ENCODE peak calls at places on chromosomes 13 and 19, in five cellular contexts. F is ascending aorta; Q is CD8-positive, alpha-beta memory T cell; A is CD8-positive, alpha-beta T cell; C is sigmoid colon. U is an unnamed sample.
A peak's percentile ranks its signal among the peaks of the same experiment; 100 is the strongest.

GRCh38 chr19:58356236-58356970 is 3.1 kb upstream of the A1BG start:
- DNase-seq in F (no peak), Q (no peak), A (peak; percentile 25), C (peak; percentile 46), U (no peak)

GRCh38 chr19:16779539-16780163 is 49.5 kb upstream of the SIN3B start:
- DNase-seq in F (no peak), Q (no peak), A (no peak), C (no peak), U (no peak)

GRCh38 chr13:47829684-47830083 is 171.4 kb downstream of the SUCLA2 start:
- DNase-seq in F (no peak), Q (no peak), A (no peak), C (no peak), U (no peak)

GRCh38 chr13:112726018-112726767 is 36.4 kb downstream of the ATP11A start:
- DNase-seq in F (no peak), Q (no peak), A (no peak), C (peak; percentile 46), U (peak; percentile 64)

GRCh38 chr13:42422681-42423080 is 150.7 kb downstream of the AKAP11 start:
- DNase-seq in F (no peak), Q (no peak), A (no peak), C (no peak), U (no peak)

GRCh38 chr13:89951341-89951740 is 1396.1 kb upstream of the MIR17HG start:
- DNase-seq in F (no peak), Q (no peak), A (no peak), C (no peak), U (no peak)

GRCh38 chr19:23527797-23528196 is 132.5 kb upstream of the ZNF91 start:
- DNase-seq in F (no peak), Q (no peak), A (no peak), C (no peak), U (no peak)

GRCh38 chr19:17337675-17338439 is 504 bp downstream of the GTPBP3 start:
- DNase-seq in F (no peak), Q (peak; percentile 6), A (no peak), C (no peak), U (peak; percentile 86)

GRCh38 chr13:79018166-79018565 is 359.2 kb upstream of the OBI1 start:
- DNase-seq in F (no peak), Q (no peak), A (no peak), C (no peak), U (no peak)

GRCh38 chr19:33441277-33441699 is 67.8 kb downstream of the CEBPG start:
- DNase-seq in F (no peak), Q (no peak), A (no peak), C (peak; percentile 49), U (peak; percentile 76)

GRCh38 chr13:62158520-62158919 is 742.9 kb upstream of the PCDH20 start:
- DNase-seq in F (no peak), Q (no peak), A (no peak), C (no peak), U (no peak)

GRCh38 chr19:46481947-46482346 is 10.6 kb upstream of the PNMA8A start:
- DNase-seq in F (no peak), Q (no peak), A (no peak), C (peak; percentile 62), U (no peak)

GRCh38 chr19:29502581-29502850 is 23.3 kb upstream of the VSTM2B start:
- DNase-seq in F (no peak), Q (no peak), A (no peak), C (no peak), U (no peak)

GRCh38 chr13:84867246-84867645 is 932.0 kb downstream of the SLITRK6 start:
- DNase-seq in F (no peak), Q (no peak), A (no peak), C (no peak), U (no peak)

GRCh38 chr13:20891768-20892167 is 10.8 kb downstream of the XPO4 start:
- DNase-seq in F (no peak), Q (no peak), A (no peak), C (no peak), U (no peak)

GRCh38 chr13:108859202-108860012 is 230.0 kb downstream of the MYO16 start:
- DNase-seq in F (no peak), Q (no peak), A (no peak), C (no peak), U (no peak)

GRCh38 chr13:26584713-26585112 is 27.2 kb downstream of the WASF3 start:
- DNase-seq in F (no peak), Q (no peak), A (no peak), C (no peak), U (no peak)

GRCh38 chr13:66803759-66804456 is 426.2 kb downstream of the PCDH9 start:
- DNase-seq in F (no peak), Q (no peak), A (no peak), C (no peak), U (no peak)

GRCh38 chr19:718251-719024 is 9.7 kb downstream of the PALM start:
- DNase-seq in F (no peak), Q (no peak), A (no peak), C (no peak), U (no peak)

GRCh38 chr19:2333027-2333806 is 4.7 kb downstream of the SPPL2B start:
- DNase-seq in F (no peak), Q (no peak), A (no peak), C (no peak), U (peak; percentile 85)

GRCh38 chr19:35349614-35350521 is 2.2 kb downstream of the FFAR1 start:
- DNase-seq in F (peak; percentile 56), Q (no peak), A (no peak), C (peak; percentile 57), U (peak; percentile 82)

GRCh38 chr19:33496016-33496415 is 25.6 kb downstream of the PEPD start:
- DNase-seq in F (no peak), Q (no peak), A (no peak), C (peak; percentile 40), U (peak; percentile 47)

GRCh38 chr19:50568321-50569022 is at the start of gene LRRC4B:
- DNase-seq in F (no peak), Q (no peak), A (no peak), C (no peak), U (no peak)

GRCh38 chr19:42596391-42597071 is 1.8 kb upstream of the CEACAM8 start:
- DNase-seq in F (no peak), Q (peak; percentile 23), A (peak; percentile 25), C (no peak), U (peak; percentile 87)

GRCh38 chr19:4144666-4145261 is 8.7 kb upstream of the CREB3L3 start:
- DNase-seq in F (no peak), Q (no peak), A (no peak), C (no peak), U (no peak)

GRCh38 chr19:52646571-52647222 is 8.5 kb upstream of the ZNF83 start:
- DNase-seq in F (no peak), Q (no peak), A (no peak), C (no peak), U (no peak)

GRCh38 chr13:45315520-45316167 is 25.3 kb downstream of the TPT1 start:
- DNase-seq in F (no peak), Q (no peak), A (no peak), C (no peak), U (no peak)

GRCh38 chr13:51193387-51193786 is 28.8 kb upstream of the FAM124A start:
- DNase-seq in F (no peak), Q (no peak), A (no peak), C (no peak), U (no peak)

GRCh38 chr13:89113744-89114143 is 1442.6 kb downstream of the SLITRK5 start:
- DNase-seq in F (no peak), Q (no peak), A (no peak), C (no peak), U (no peak)

DNA sequence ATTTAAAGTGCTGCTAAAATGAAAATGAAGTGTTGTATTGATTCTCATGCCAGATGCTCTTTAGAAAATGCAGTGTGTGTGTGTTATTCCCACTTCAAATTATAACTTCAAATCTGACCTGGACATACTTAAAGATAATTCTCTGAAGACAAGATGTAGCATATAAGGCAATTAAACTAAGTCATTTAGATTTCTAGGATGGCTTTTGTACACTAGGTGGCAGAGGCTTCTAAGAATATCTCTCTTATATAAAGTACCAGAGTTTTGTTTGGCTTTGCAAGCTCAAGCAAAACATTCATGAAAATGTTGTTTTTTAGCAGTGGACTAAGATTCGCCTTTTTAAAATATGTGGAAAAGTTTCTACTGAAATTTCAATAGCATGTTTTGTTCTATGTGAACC is 407.2 kb downstream of the GPC5 start:
- DNase-seq in F (no peak), Q (no peak), A (no peak), C (no peak), U (no peak)
- H3K9me3 ChIP-seq in F (no peaks in the 10 kb centered on the region), Q (no peaks in the 10 kb centered on the region), A (no peaks in the 10 kb centered on the region), C (no peaks in the 10 kb centered on the region), U (no peaks in the 10 kb centered on the region)

GRCh38 chr19:13353625-13354024 is 152.7 kb downstream of the CACNA1A start:
- DNase-seq in F (no peak), Q (no peak), A (no peak), C (no peak), U (no peak)

GRCh38 chr19:13356185-13356584 is 150.1 kb downstream of the CACNA1A start:
- DNase-seq in F (no peak), Q (no peak), A (no peak), C (no peak), U (no peak)

GRCh38 chr19:13356686-13357280 is 149.5 kb downstream of the CACNA1A start:
- DNase-seq in F (no peak), Q (no peak), A (no peak), C (no peak), U (no peak)

GRCh38 chr19:13350761-13351160 is 155.5 kb downstream of the CACNA1A start:
- DNase-seq in F (no peak), Q (no peak), A (no peak), C (no peak), U (no peak)

GRCh38 chr19:13355356-13355755 is 150.9 kb downstream of the CACNA1A start:
- DNase-seq in F (no peak), Q (no peak), A (no peak), C (no peak), U (no peak)
- H3K4me3 ChIP-seq in F (no peak overlapping the region), Q (no peak overlapping the region), A (no peak overlapping the region), C (no peak overlapping the region), U (no peak overlapping the region)

GRCh38 chr19:38698225-38699026 is 45.8 kb downstream of the CAPN12 start:
- DNase-seq in F (no peak), Q (no peak), A (no peak), C (no peak), U (no peak)

GRCh38 chr19:38699027-38699346 is 45.3 kb downstream of the CAPN12 start:
- DNase-seq in F (no peak), Q (no peak), A (no peak), C (no peak), U (no peak)

GRCh38 chr19:38696733-38697055 is 47.6 kb downstream of the CAPN12 start:
- DNase-seq in F (no peak), Q (no peak), A (no peak), C (no peak), U (no peak)

GRCh38 chr19:38697197-38697596 is 47.1 kb downstream of the CAPN12 start:
- DNase-seq in F (no peak), Q (no peak), A (no peak), C (no peak), U (no peak)

GRCh38 chr19:38697641-38698071 is 46.6 kb downstream of the CAPN12 start:
- DNase-seq in F (no peak), Q (no peak), A (no peak), C (no peak), U (no peak)
- H3K27ac ChIP-seq in F (peak overlapping the region; percentile 98), Q (no peak overlapping the region), A (no peak overlapping the region), C (peak overlapping the region; percentile 97), U (peak overlapping the region; percentile 91)

DNA sequence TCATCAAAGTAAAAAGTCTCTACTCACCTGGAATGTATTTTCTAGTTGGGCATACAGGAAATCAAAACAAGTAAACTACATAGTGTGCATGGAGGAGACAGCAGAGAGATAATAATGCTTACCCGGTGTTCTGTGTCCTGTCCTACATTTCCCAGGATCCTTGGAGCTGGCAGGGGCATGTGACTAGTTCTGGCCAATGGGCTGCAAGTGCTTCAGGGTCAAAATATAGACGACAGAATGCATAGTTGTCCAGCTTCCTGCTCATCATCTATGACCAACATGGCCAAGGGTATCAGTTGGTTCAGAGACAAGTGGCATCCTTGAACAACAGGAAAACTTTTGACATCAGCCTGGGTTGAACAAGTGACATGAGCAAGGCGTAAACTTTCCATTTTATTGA is 8.5 kb downstream of the ZNF317 start:
- DNase-seq in F (no peak), Q (no peak), A (no peak), C (no peak), U (no peak)
- H3K9me3 ChIP-seq in F (peaks cover 8% of the 10 kb centered on the region), Q (peaks cover 8% of the 10 kb centered on the region), A (peaks cover 9% of the 10 kb centered on the region), C (peaks cover 10% of the 10 kb centered on the region), U (peaks cover 69% of the 10 kb centered on the region)

U was measured in spleen.